ENCODE peak calls at places on chromosome 13, in seven cellular contexts. X, C, J, N, D, G and B are unnamed samples.

GRCh38 chr13:76832258-76832988 is 53.8 kb downstream of the KCTD12 start:
- DNase-seq in X (no peak), C (no peak), J (no peak), N (no peak), D (no peak), G (no peak), B (no peak)

GRCh38 chr13:45654633-45655349 is 39.3 kb upstream of the ERICH6B start:
- DNase-seq in X (no peak), C (no peak), J (no peak), N (no peak), D (no peak), G (no peak), B (no peak)

GRCh38 chr13:112073245-112074138 is 6.5 kb downstream of the SOX1 start:
- DNase-seq in X (no peak), C (no peak), J (no peak), N (no peak), D (no peak), G (peak), B (peak)

GRCh38 chr13:44575741-44576395 is at the start of gene TSC22D1:
- DNase-seq in X (peak), C (no peak), J (peak), N (peak), D (peak), G (peak), B (peak)

GRCh38 chr13:36795463-36795862 is 23.6 kb upstream of the RFXAP start:
- DNase-seq in X (no peak), C (no peak), J (no peak), N (no peak), D (no peak), G (peak), B (no peak)

GRCh38 chr13:45121421-45121820 is 1.1 kb downstream of the GTF2F2 start:
- DNase-seq in X (no peak), C (no peak), J (no peak), N (no peak), D (peak), G (no peak), B (no peak)

GRCh38 chr13:52806029-52806428 is 42.4 kb downstream of the PCDH8 start:
- DNase-seq in X (no peak), C (no peak), J (no peak), N (no peak), D (no peak), G (no peak), B (no peak)

GRCh38 chr13:56352356-56352755 is 788.4 kb upstream of the PRR20A start:
- DNase-seq in X (no peak), C (no peak), J (no peak), N (no peak), D (no peak), G (no peak), B (no peak)

GRCh38 chr13:66926851-66927524 is 303.1 kb downstream of the PCDH9 start:
- DNase-seq in X (no peak), C (no peak), J (no peak), N (no peak), D (peak), G (no peak), B (no peak)

GRCh38 chr13:99182439-99182838 is 18.2 kb upstream of the UBAC2 start:
- DNase-seq in X (no peak), C (no peak), J (no peak), N (no peak), D (no peak), G (no peak), B (no peak)

GRCh38 chr13:59790626-59791025 is 373.1 kb downstream of the DIAPH3 start:
- DNase-seq in X (no peak), C (no peak), J (no peak), N (no peak), D (peak), G (no peak), B (no peak)
- H3K27ac ChIP-seq in X (no peak), C (no peak), J (no peak), N (no peak), D (no peak), G (no peak), B (no peak)

DNA sequence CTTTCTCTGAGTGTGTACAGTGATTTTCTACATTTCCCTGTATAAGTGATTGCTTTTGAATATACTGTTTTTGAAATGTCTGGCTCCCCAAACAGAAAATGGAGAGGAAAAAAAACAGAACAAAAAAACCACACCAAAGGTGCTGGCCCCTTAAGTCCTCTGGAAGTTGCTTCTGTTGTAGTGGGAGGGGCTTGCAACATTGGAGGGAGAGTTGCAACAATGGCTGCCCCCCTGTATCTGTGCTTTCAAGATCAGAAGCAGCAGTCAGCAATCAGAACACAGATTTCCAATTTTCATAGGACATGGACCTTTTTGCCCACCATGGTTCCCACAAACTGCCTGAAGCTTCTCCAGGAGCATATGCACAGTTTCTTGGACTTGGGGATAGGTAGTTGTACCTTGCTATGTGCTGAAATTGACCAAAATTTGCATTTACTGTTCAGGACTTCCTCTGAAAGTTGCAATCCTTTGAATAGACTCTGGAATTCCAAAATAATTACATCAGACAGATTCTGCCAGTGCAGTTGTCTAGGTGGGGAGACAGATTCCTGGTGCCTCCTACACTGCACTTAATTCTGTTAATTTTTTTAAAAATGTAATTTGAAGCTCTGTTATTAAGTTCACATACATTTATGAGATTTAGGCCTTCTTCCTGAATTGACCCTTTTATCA is 13.8 kb downstream of the BIVM start:
- DNase-seq in X (no peak), C (no peak), J (no peak), N (no peak), D (peak), G (no peak), B (no peak)
- H3K4me3 ChIP-seq in X (no peak), C (no peak), J (no peak), N (no peak), D (no peak), G (no peak), B (no peak)

DNA sequence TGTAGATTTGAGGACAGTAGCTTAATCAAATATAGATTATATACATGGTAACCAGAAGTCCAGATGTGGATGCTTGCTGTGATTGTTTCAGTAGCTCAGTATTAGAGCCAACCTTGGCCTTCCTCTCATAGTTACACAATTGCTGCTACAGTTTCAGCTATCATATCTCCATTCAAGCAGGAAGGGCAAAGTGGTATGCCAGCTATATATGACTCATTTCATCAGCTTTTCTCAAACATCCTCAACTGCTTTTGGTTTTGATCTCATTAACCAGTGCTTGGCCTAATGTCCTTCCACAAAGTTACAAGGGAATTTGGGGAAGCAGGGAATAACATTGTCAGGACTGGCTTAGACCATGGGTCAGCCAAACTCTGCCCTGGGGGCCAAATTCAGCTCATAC is 73.0 kb upstream of the MAB21L1 start:
- DNase-seq in X (no peak), C (no peak), J (no peak), N (no peak), D (peak), G (no peak), B (no peak)
- H3K27ac ChIP-seq in X (no peak), C (no peak), J (no peak), N (no peak), D (no peak), G (no peak), B (no peak)

GRCh38 chr13:33757713-33758112 is 60.2 kb upstream of the RFC3 start:
- DNase-seq in X (no peak), C (no peak), J (no peak), N (no peak), D (no peak), G (no peak), B (no peak)

GRCh38 chr13:33758113-33758512 is 59.8 kb upstream of the RFC3 start:
- DNase-seq in X (no peak), C (no peak), J (no peak), N (no peak), D (no peak), G (no peak), B (no peak)

GRCh38 chr13:33763021-33763420 is 54.9 kb upstream of the RFC3 start:
- DNase-seq in X (no peak), C (no peak), J (no peak), N (no peak), D (no peak), G (no peak), B (no peak)

GRCh38 chr13:33764716-33765115 is 53.2 kb upstream of the RFC3 start:
- DNase-seq in X (no peak), C (no peak), J (no peak), N (no peak), D (no peak), G (no peak), B (no peak)

DNA sequence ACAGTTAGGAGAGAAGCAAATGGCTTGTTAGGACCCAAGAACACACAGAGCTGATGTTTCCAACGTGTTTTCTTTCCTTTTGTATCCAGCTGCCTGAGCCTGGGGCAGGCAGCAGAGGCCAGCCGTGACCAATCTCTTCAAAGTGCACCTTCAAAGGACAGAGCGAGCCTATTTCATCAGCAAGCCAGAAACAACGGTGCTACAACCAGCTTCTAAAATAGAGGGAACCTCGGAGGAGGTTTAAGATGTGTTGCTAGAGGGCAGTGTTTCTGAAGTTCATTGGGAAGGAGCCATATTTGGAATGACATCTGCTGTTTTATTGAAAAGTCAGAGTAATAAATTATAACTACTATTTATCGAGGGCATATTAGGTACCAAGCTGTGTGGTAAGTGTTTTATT is 56.2 kb upstream of the RFC3 start:
- DNase-seq in X (no peak), C (no peak), J (peak), N (no peak), D (no peak), G (peak), B (no peak)
- H3K4me3 ChIP-seq in X (no peak), C (no peak), J (no peak), N (no peak), D (no peak), G (no peak), B (no peak)

GRCh38 chr13:23628765-23629565 is 58.8 kb downstream of the TNFRSF19 start:
- DNase-seq in X (no peak), C (no peak), J (peak), N (no peak), D (no peak), G (no peak), B (peak)
- H3K27ac ChIP-seq in X (no peak), C (peak), J (peak), N (no peak), D (peak), G (peak), B (peak)

GRCh38 chr13:54029720-54030119 is 1001.1 kb downstream of the OLFM4 start:
- DNase-seq in X (no peak), C (no peak), J (no peak), N (no peak), D (no peak), G (no peak), B (no peak)
- H3K4me3 ChIP-seq in X (no peak), C (no peak), J (no peak), N (no peak), D (no peak), G (no peak), B (no peak)

DNA sequence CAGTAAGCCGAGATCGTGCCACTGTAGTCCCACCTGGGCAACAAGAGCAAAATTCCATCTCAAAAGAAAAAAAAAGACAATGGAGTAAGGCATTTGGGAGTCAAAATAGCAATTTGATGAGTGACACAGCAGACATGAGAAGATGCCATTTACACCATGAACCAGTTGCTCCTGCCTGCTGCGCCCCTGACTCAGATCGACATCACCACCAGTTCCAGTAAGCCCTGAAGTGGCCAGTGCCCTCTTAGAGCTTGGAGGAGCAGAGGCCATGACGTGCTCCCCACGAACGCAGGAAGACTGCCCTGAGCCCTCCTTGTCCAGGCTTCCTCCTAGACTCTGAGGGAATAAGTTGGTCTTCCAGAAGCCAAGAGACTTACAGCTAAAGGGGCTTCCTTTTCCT is 339.2 kb downstream of the MYO16 start:
- DNase-seq in X (no peak), C (no peak), J (no peak), N (no peak), D (no peak), G (no peak), B (no peak)
- H3K27ac ChIP-seq in X (no peak), C (no peak), J (no peak), N (no peak), D (no peak), G (no peak), B (no peak)